ENCODE peak calls at places on chromosome 11, in eight cellular contexts. P, J, D, R, N, X, L and I are unnamed samples.

GRCh38 chr11:113106507-113106906 is 145.3 kb downstream of the NCAM1 start:
- DNase-seq in P (no peak), J (no peak), D (no peak), R (no peak), N (peak), X (no peak), L (no peak), I (no peak)

GRCh38 chr11:77602385-77603105 is 12.8 kb downstream of the AQP11 start:
- DNase-seq in P (peak), J (no peak), D (peak), R (no peak), N (peak), X (no peak), L (no peak), I (no peak)

GRCh38 chr11:125756050-125756449 is 10.0 kb downstream of the PATE1 start:
- DNase-seq in P (no peak), J (no peak), D (no peak), R (no peak), N (no peak), X (no peak), L (no peak), I (no peak)

GRCh38 chr11:120871924-120872323 is 152.0 kb upstream of the TBCEL start:
- DNase-seq in P (no peak), J (no peak), D (no peak), R (no peak), N (no peak), X (no peak), L (peak), I (no peak)

GRCh38 chr11:72781063-72781312 is 12.9 kb downstream of the STARD10 start:
- DNase-seq in P (no peak), J (peak), D (no peak), R (no peak), N (no peak), X (peak), L (peak), I (no peak)

GRCh38 chr11:28903716-28904115 is 795.5 kb downstream of the METTL15 start:
- DNase-seq in P (no peak), J (no peak), D (no peak), R (no peak), N (peak), X (no peak), L (no peak), I (no peak)

GRCh38 chr11:93198221-93198650 is 445 bp upstream of the SLC36A4 start:
- DNase-seq in P (no peak), J (no peak), D (no peak), R (no peak), N (peak), X (no peak), L (no peak), I (no peak)

GRCh38 chr11:5992604-5993251 is 5.9 kb upstream of the OR52L1 start:
- DNase-seq in P (peak), J (peak), D (no peak), R (peak), N (no peak), X (no peak), L (peak), I (no peak)

GRCh38 chr11:112771847-112772246 is 189.4 kb upstream of the NCAM1 start:
- DNase-seq in P (no peak), J (no peak), D (no peak), R (no peak), N (no peak), X (no peak), L (no peak), I (no peak)

GRCh38 chr11:8383627-8384026 is 119.9 kb upstream of the LMO1 start:
- DNase-seq in P (no peak), J (no peak), D (no peak), R (no peak), N (no peak), X (no peak), L (no peak), I (no peak)

GRCh38 chr11:127000291-127000968 is at the start of gene KIRREL3:
- DNase-seq in P (peak), J (no peak), D (no peak), R (peak), N (no peak), X (peak), L (peak), I (no peak)

GRCh38 chr11:61899146-61899841 is 7.9 kb upstream of the FADS3 start:
- DNase-seq in P (peak), J (peak), D (no peak), R (peak), N (peak), X (peak), L (peak), I (peak)
- TF ChIP-seq CTCF in P (peak), J (peak), D (no peak), R (peak), N (peak), X (peak), L (peak), I (peak)

GRCh38 chr11:47564933-47565339 is 463 bp upstream of the PTPMT1 start:
- DNase-seq in P (no peak), J (no peak), D (no peak), R (no peak), N (no peak), X (no peak), L (no peak), I (no peak)
- TF ChIP-seq CTCF in P (no peak), J (no peak), D (no peak), R (no peak), N (no peak), X (no peak), L (no peak), I (no peak)

DNA sequence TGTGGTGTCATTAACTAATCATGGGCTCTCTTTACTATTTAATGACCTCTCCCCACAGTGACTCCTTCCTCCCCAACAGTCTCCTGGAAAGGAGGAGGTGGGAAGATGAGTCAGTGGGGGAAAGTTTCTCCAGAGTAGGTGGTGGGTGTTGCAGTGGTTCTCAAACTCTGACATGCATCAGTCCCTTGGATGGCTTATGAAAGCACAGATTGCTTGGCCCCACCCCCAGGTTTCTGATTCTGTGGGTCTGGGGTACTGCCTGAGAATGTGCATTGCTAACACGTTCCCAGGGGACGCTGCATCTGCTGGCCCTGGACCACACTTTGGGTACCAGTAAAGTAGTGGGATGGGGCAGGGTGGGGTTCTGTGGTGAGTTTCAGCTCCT is 9.8 kb downstream of the CD82 start:
- DNase-seq in P (no peak), J (no peak), D (no peak), R (no peak), N (no peak), X (no peak), L (no peak), I (no peak)
- TF ChIP-seq CTCF in P (no peak), J (no peak), D (no peak), R (no peak), N (no peak), X (no peak), L (no peak), I (no peak)

GRCh38 chr11:117361432-117361831 is 33.8 kb downstream of the CEP164 start:
- DNase-seq in P (no peak), J (no peak), D (no peak), R (no peak), N (no peak), X (no peak), L (no peak), I (no peak)

GRCh38 chr11:117354550-117354949 is 26.9 kb downstream of the CEP164 start:
- DNase-seq in P (no peak), J (no peak), D (no peak), R (no peak), N (no peak), X (no peak), L (no peak), I (no peak)

DNA sequence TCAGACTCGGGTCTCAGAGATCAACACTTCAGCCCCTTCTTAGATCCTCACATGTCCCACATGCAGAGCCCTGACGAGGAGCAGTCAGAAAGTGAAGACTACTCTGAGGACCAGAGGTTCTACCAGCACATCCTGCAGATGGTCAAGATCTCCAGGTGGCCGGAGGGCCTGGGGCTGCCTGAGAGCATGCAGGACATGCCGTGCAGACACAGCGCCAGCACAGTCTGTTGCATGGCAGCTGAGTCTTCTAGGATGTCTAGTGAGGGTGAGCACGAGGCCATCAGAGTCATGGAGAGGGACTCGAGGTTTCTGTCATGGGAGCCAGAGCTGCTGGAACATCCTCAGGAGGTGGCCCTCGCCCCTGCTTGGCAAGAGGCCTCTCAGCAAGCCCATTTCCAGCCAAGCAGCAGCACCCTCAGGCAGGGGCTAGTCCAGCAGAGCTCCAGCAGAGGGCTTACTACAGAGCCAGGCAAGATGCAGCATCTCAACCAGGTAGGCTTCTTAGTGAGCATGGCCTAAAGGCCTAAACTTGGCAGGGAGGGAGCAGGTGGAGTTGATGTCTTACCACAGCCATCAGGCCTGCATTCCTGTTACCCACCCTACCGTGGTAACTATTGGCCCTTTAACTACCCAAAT is 28.6 kb downstream of the CEP164 start:
- DNase-seq in P (peak), J (no peak), D (no peak), R (no peak), N (no peak), X (no peak), L (no peak), I (no peak)
- TF ChIP-seq CTCF in P (no peak), J (no peak), D (no peak), R (no peak), N (no peak), X (no peak), L (no peak), I (no peak)

DNA sequence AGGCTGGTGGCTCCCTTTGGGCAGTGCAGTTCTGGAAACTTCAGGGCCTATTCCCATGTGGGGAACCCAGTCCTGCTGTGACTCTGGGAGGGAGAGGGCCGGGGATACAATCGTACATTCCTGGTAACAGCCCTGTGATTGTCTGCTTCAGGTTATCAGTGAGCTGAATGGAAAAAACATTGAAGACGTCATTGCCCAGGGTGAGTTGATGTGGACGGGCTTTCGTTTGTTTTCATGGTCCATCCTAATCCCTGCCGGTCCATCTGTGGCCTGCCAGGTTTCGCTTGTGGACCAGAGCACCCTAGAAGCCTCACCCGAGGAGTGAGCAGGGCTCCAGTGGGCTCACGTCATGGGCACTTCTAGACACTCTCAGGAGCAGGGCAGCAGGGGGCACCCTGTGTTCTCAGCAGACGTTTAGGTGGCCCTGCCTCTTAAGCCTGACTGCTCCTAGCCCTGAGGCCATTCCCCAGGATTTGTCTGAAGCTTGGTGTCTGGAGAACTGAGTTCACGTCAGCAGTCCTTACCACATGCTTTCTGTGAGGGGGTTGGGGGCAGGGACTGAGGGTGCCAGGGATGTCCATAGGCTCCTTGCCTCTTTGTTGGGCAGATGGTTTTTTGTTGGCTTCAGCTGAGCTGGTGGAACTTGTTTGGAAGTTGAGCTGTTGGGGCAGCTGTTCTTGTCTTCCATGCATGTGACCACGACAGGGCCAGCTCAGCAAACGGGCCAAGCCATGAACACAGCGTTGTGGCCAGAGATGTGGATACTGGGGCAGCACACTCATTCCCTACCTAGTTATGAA is 1.9 kb downstream of the RPLP2 start:
- DNase-seq in P (no peak), J (no peak), D (no peak), R (no peak), N (no peak), X (no peak), L (no peak), I (no peak)
- TF ChIP-seq CTCF in P (no peak), J (no peak), D (peak), R (no peak), N (no peak), X (no peak), L (no peak), I (no peak)

GRCh38 chr11:27699926-27700350 is 317 bp downstream of the BDNF start:
- DNase-seq in P (no peak), J (peak), D (no peak), R (no peak), N (no peak), X (peak), L (peak), I (no peak)

GRCh38 chr11:27699242-27699925 is 871 bp downstream of the BDNF start:
- DNase-seq in P (peak), J (peak), D (no peak), R (no peak), N (no peak), X (peak), L (peak), I (peak)

GRCh38 chr11:27700351-27701261 is at the start of gene BDNF:
- DNase-seq in P (peak), J (peak), D (no peak), R (peak), N (no peak), X (peak), L (peak), I (peak)

GRCh38 chr11:27697679-27698275 is 2.5 kb downstream of the BDNF start:
- DNase-seq in P (no peak), J (no peak), D (no peak), R (no peak), N (no peak), X (no peak), L (peak), I (no peak)

GRCh38 chr11:27698872-27699241 is 1.4 kb downstream of the BDNF start:
- DNase-seq in P (peak), J (peak), D (peak), R (peak), N (peak), X (peak), L (peak), I (peak)
- TF ChIP-seq CTCF in P (peak), J (peak), D (peak), R (peak), N (peak), X (peak), L (peak), I (peak)

GRCh38 chr11:71251761-71252433 is 480 bp downstream of the SHANK2 start:
- DNase-seq in P (peak), J (peak), D (no peak), R (no peak), N (no peak), X (peak), L (peak), I (no peak)
- TF ChIP-seq CTCF in P (peak), J (peak), D (no peak), R (no peak), N (peak), X (peak), L (peak), I (peak)

DNA sequence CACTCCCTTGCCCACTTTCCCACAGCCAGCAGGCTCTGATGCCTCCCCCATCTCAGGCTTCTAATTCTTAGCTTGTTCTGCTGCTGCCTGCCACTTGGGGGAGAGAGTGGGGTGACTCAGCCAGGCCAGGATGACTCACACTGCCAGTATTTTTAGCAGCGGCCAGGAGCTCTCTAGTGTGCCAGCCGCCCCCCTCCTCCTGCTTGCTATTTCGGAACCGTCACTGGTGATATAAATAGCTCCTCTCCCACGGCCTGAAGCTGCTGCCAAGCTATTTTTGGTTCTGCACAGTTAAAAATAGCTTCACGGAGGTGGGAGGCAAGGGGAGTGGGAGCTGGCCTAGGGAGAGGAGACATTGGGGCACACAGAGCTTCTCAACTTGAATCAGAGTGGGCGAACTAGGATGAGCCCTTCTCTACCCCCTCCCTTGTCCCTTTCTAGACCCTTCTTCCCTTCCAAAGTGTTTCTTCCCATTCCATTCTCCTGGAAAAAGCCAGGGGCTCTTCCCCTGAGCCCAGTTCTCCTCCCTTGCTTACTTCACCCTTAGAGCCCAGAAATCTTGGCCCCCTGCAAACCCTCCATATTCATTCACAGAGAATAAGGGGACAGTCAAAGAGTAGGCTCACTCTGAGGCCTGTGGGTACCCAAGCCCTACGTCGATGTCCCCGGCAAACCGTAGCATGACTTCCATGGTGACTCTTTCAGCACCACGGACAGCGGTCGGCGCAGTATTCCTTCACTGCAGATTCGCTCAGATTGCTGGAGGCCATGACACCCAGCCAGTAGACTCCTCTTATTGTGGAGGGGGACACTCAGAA is 2.5 kb upstream of the NPAS4 start:
- DNase-seq in P (peak), J (peak), D (peak), R (peak), N (peak), X (peak), L (peak), I (peak)
- TF ChIP-seq CTCF in P (peak), J (peak), D (peak), R (peak), N (peak), X (peak), L (peak), I (no peak)

GRCh38 chr11:129230006-129230405 is 37.9 kb upstream of the ARHGAP32 start:
- DNase-seq in P (no peak), J (no peak), D (no peak), R (no peak), N (no peak), X (no peak), L (no peak), I (no peak)
- TF ChIP-seq CTCF in P (peak), J (no peak), D (no peak), R (no peak), N (no peak), X (no peak), L (peak), I (no peak)

GRCh38 chr11:83222499-83222898 is 29.0 kb downstream of the ANKRD42 start:
- DNase-seq in P (no peak), J (no peak), D (no peak), R (no peak), N (no peak), X (no peak), L (no peak), I (no peak)

GRCh38 chr11:83221694-83222093 is 28.2 kb downstream of the ANKRD42 start:
- DNase-seq in P (no peak), J (no peak), D (no peak), R (no peak), N (no peak), X (no peak), L (no peak), I (no peak)

GRCh38 chr11:83223457-83223856 is 29.9 kb downstream of the ANKRD42 start:
- DNase-seq in P (no peak), J (no peak), D (no peak), R (no peak), N (no peak), X (no peak), L (no peak), I (no peak)

GRCh38 chr11:83220279-83220678 is 26.8 kb downstream of the ANKRD42 start:
- DNase-seq in P (no peak), J (peak), D (no peak), R (no peak), N (no peak), X (no peak), L (no peak), I (no peak)

DNA sequence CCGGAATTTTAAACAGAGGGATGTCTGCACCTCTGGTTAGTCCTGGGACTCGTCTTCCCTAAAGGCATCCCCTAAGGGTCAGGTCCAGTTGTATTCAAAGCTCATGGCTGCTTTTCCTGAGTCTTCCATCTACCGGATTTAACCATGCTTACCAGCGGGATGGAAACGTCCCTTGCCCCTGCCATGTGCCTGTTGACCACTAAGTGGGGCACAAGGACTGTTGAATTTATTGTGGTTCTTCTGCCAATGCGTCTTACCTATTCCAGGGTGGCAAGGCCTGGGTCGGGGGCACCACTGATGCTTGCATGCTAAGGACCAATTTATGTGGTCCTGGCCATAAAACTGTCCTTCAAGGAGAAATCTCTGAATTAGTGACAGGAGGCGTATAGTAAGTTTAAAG is 25.6 kb downstream of the ANKRD42 start:
- DNase-seq in P (peak), J (peak), D (no peak), R (peak), N (no peak), X (peak), L (peak), I (no peak)
- TF ChIP-seq CTCF in P (peak), J (peak), D (no peak), R (peak), N (no peak), X (peak), L (peak), I (no peak)